ENCODE peak calls at places on chromosomes 5 and 9, in six cellular contexts. One of them, this sample, is unnamed.

GRCh38 chr9:130870491-130871381 is 25.9 kb downstream of the QRFP start:
- DNase-seq in suprapubic skin: no peak
- DNase-seq in stomach: no peak
- DNase-seq in HepG2: no peak
- DNase-seq in sigmoid colon: no peak
- DNase-seq in K562: no peak
- DNase-seq in this sample: no peak

GRCh38 chr5:169893010-169893409 is 87.3 kb downstream of the INSYN2B start:
- DNase-seq in suprapubic skin: no peak
- DNase-seq in stomach: no peak
- DNase-seq in HepG2: no peak
- DNase-seq in sigmoid colon: no peak
- DNase-seq in K562: no peak
- DNase-seq in this sample: no peak

GRCh38 chr5:87924451-87924850 is 344.2 kb downstream of the TMEM161B start:
- DNase-seq in suprapubic skin: no peak
- DNase-seq in stomach: no peak
- DNase-seq in HepG2: peak
- DNase-seq in sigmoid colon: no peak
- DNase-seq in K562: no peak
- DNase-seq in this sample: no peak

GRCh38 chr5:135307143-135307903 is 91.7 kb downstream of the MACROH2A1 start:
- DNase-seq in suprapubic skin: no peak
- DNase-seq in stomach: no peak
- DNase-seq in HepG2: no peak
- DNase-seq in sigmoid colon: no peak
- DNase-seq in K562: no peak
- DNase-seq in this sample: no peak

GRCh38 chr5:16866795-16867584 is 69.1 kb downstream of the MYO10 start:
- DNase-seq in suprapubic skin: no peak
- DNase-seq in stomach: peak
- DNase-seq in HepG2: no peak
- DNase-seq in sigmoid colon: no peak
- DNase-seq in K562: no peak
- DNase-seq in this sample: no peak

GRCh38 chr9:137445275-137445807 is 4.2 kb upstream of the ENTPD8 start:
- DNase-seq in suprapubic skin: no peak
- DNase-seq in stomach: peak
- DNase-seq in HepG2: peak
- DNase-seq in sigmoid colon: peak
- DNase-seq in K562: peak
- DNase-seq in this sample: peak

GRCh38 chr5:175689147-175689991 is 31.5 kb downstream of the HRH2 start:
- DNase-seq in suprapubic skin: peak
- DNase-seq in stomach: no peak
- DNase-seq in HepG2: no peak
- DNase-seq in sigmoid colon: peak
- DNase-seq in K562: no peak
- DNase-seq in this sample: peak

GRCh38 chr9:110257097-110257955 is 1.0 kb upstream of the TXN start:
- DNase-seq in suprapubic skin: no peak
- DNase-seq in stomach: peak
- DNase-seq in HepG2: peak
- DNase-seq in sigmoid colon: no peak
- DNase-seq in K562: peak
- DNase-seq in this sample: peak

GRCh38 chr5:148653840-148654781 is at the start of gene HTR4:
- DNase-seq in suprapubic skin: no peak
- DNase-seq in stomach: no peak
- DNase-seq in HepG2: no peak
- DNase-seq in sigmoid colon: peak
- DNase-seq in K562: no peak
- DNase-seq in this sample: peak

GRCh38 chr5:105956456-105957177 is 1714.1 kb downstream of the EFNA5 start:
- DNase-seq in suprapubic skin: no peak
- DNase-seq in stomach: no peak
- DNase-seq in HepG2: no peak
- DNase-seq in sigmoid colon: no peak
- DNase-seq in K562: no peak
- DNase-seq in this sample: no peak

GRCh38 chr9:135260221-135260620 is 172.8 kb downstream of the OLFM1 start:
- DNase-seq in suprapubic skin: no peak
- DNase-seq in stomach: no peak
- DNase-seq in HepG2: no peak
- DNase-seq in sigmoid colon: no peak
- DNase-seq in K562: no peak
- DNase-seq in this sample: no peak

GRCh38 chr9:98899399-98900056 is 44.2 kb upstream of the COL15A1 start:
- DNase-seq in suprapubic skin: no peak
- DNase-seq in stomach: no peak
- DNase-seq in HepG2: no peak
- DNase-seq in sigmoid colon: no peak
- DNase-seq in K562: no peak
- DNase-seq in this sample: no peak

GRCh38 chr9:124448019-124448418 is 2.2 kb upstream of the ADGRD2 start:
- DNase-seq in suprapubic skin: no peak
- DNase-seq in stomach: no peak
- DNase-seq in HepG2: no peak
- DNase-seq in sigmoid colon: no peak
- DNase-seq in K562: no peak
- DNase-seq in this sample: no peak

GRCh38 chr9:109307380-109308240 is 13.2 kb downstream of the EPB41L4B start:
- DNase-seq in suprapubic skin: no peak
- DNase-seq in stomach: peak
- DNase-seq in HepG2: peak
- DNase-seq in sigmoid colon: no peak
- DNase-seq in K562: no peak
- DNase-seq in this sample: no peak

GRCh38 chr9:128493424-128493823 is 11.1 kb upstream of the GLE1 start:
- DNase-seq in suprapubic skin: no peak
- DNase-seq in stomach: no peak
- DNase-seq in HepG2: no peak
- DNase-seq in sigmoid colon: peak
- DNase-seq in K562: no peak
- DNase-seq in this sample: no peak

GRCh38 chr9:128494743-128495124 is 9.8 kb upstream of the GLE1 start:
- DNase-seq in suprapubic skin: no peak
- DNase-seq in stomach: no peak
- DNase-seq in HepG2: no peak
- DNase-seq in sigmoid colon: no peak
- DNase-seq in K562: no peak
- DNase-seq in this sample: no peak

GRCh38 chr9:128497824-128498610 is 6.5 kb upstream of the GLE1 start:
- DNase-seq in suprapubic skin: no peak
- DNase-seq in stomach: no peak
- DNase-seq in HepG2: no peak
- DNase-seq in sigmoid colon: no peak
- DNase-seq in K562: no peak
- DNase-seq in this sample: no peak

GRCh38 chr9:128495804-128496417 is 8.6 kb upstream of the GLE1 start:
- DNase-seq in suprapubic skin: no peak
- DNase-seq in stomach: no peak
- DNase-seq in HepG2: peak
- DNase-seq in sigmoid colon: no peak
- DNase-seq in K562: no peak
- DNase-seq in this sample: no peak

GRCh38 chr9:128494108-128494742 is 10.3 kb upstream of the GLE1 start:
- DNase-seq in suprapubic skin: no peak
- DNase-seq in stomach: peak
- DNase-seq in HepG2: no peak
- DNase-seq in sigmoid colon: peak
- DNase-seq in K562: peak
- DNase-seq in this sample: no peak
- TF ChIP-seq POLR2AphosphoS5 in suprapubic skin: no peak
- TF ChIP-seq POLR2AphosphoS5 in stomach: no peak
- TF ChIP-seq POLR2AphosphoS5 in HepG2: no peak
- TF ChIP-seq POLR2AphosphoS5 in sigmoid colon: no peak
- TF ChIP-seq POLR2AphosphoS5 in K562: peak
- TF ChIP-seq POLR2AphosphoS5 in this sample: peak

GRCh38 chr5:157731272-157732129 is at the start of gene THG1L:
- DNase-seq in suprapubic skin: peak
- DNase-seq in stomach: peak
- DNase-seq in HepG2: peak
- DNase-seq in sigmoid colon: peak
- DNase-seq in K562: peak
- DNase-seq in this sample: peak
- TF ChIP-seq EP300 in suprapubic skin: no peak
- TF ChIP-seq EP300 in stomach: no peak
- TF ChIP-seq EP300 in HepG2: no peak
- TF ChIP-seq EP300 in sigmoid colon: no peak
- TF ChIP-seq EP300 in K562: peak
- TF ChIP-seq EP300 in this sample: no peak

GRCh38 chr5:108381955-108382783 is at the start of gene FBXL17:
- DNase-seq in suprapubic skin: peak
- DNase-seq in stomach: peak
- DNase-seq in HepG2: peak
- DNase-seq in sigmoid colon: peak
- DNase-seq in K562: peak
- DNase-seq in this sample: peak
- TF ChIP-seq POLR2A in suprapubic skin: peak
- TF ChIP-seq POLR2A in stomach: no peak
- TF ChIP-seq POLR2A in HepG2: peak
- TF ChIP-seq POLR2A in sigmoid colon: peak
- TF ChIP-seq POLR2A in K562: peak
- TF ChIP-seq POLR2A in this sample: no peak

GRCh38 chr5:54455413-54456157 is at the start of gene HSPB3:
- DNase-seq in suprapubic skin: no peak
- DNase-seq in stomach: no peak
- DNase-seq in HepG2: no peak
- DNase-seq in sigmoid colon: peak
- DNase-seq in K562: peak
- DNase-seq in this sample: no peak
- TF ChIP-seq POLR2AphosphoS5 in suprapubic skin: no peak
- TF ChIP-seq POLR2AphosphoS5 in stomach: no peak
- TF ChIP-seq POLR2AphosphoS5 in HepG2: no peak
- TF ChIP-seq POLR2AphosphoS5 in sigmoid colon: no peak
- TF ChIP-seq POLR2AphosphoS5 in K562: no peak
- TF ChIP-seq POLR2AphosphoS5 in this sample: no peak

GRCh38 chr5:17951392-17952169 is 317.3 kb downstream of the TAF11L14 start:
- DNase-seq in suprapubic skin: no peak
- DNase-seq in stomach: no peak
- DNase-seq in HepG2: no peak
- DNase-seq in sigmoid colon: no peak
- DNase-seq in K562: no peak
- DNase-seq in this sample: no peak
- TF ChIP-seq EP300 in suprapubic skin: no peak
- TF ChIP-seq EP300 in stomach: no peak
- TF ChIP-seq EP300 in HepG2: no peak
- TF ChIP-seq EP300 in sigmoid colon: no peak
- TF ChIP-seq EP300 in K562: no peak
- TF ChIP-seq EP300 in this sample: no peak

GRCh38 chr9:21852751-21853150 is 50.3 kb downstream of the MTAP start:
- DNase-seq in suprapubic skin: no peak
- DNase-seq in stomach: no peak
- DNase-seq in HepG2: no peak
- DNase-seq in sigmoid colon: no peak
- DNase-seq in K562: no peak
- DNase-seq in this sample: no peak

GRCh38 chr9:21856301-21857094 is 54.1 kb downstream of the MTAP start:
- DNase-seq in suprapubic skin: no peak
- DNase-seq in stomach: no peak
- DNase-seq in HepG2: peak
- DNase-seq in sigmoid colon: no peak
- DNase-seq in K562: no peak
- DNase-seq in this sample: no peak

GRCh38 chr9:21854119-21854518 is 51.7 kb downstream of the MTAP start:
- DNase-seq in suprapubic skin: no peak
- DNase-seq in stomach: no peak
- DNase-seq in HepG2: no peak
- DNase-seq in sigmoid colon: no peak
- DNase-seq in K562: no peak
- DNase-seq in this sample: no peak

GRCh38 chr9:21853414-21853813 is 51.0 kb downstream of the MTAP start:
- DNase-seq in suprapubic skin: no peak
- DNase-seq in stomach: peak
- DNase-seq in HepG2: peak
- DNase-seq in sigmoid colon: no peak
- DNase-seq in K562: no peak
- DNase-seq in this sample: no peak

GRCh38 chr9:21854594-21854993 is 52.2 kb downstream of the MTAP start:
- DNase-seq in suprapubic skin: no peak
- DNase-seq in stomach: peak
- DNase-seq in HepG2: peak
- DNase-seq in sigmoid colon: no peak
- DNase-seq in K562: no peak
- DNase-seq in this sample: no peak
- TF ChIP-seq POLR2A in suprapubic skin: no peak
- TF ChIP-seq POLR2A in stomach: no peak
- TF ChIP-seq POLR2A in HepG2: no peak
- TF ChIP-seq POLR2A in sigmoid colon: no peak
- TF ChIP-seq POLR2A in K562: no peak
- TF ChIP-seq POLR2A in this sample: no peak

GRCh38 chr9:106697799-106698591 is 165.0 kb upstream of the ZNF462 start:
- DNase-seq in suprapubic skin: peak
- DNase-seq in stomach: peak
- DNase-seq in HepG2: no peak
- DNase-seq in sigmoid colon: peak
- DNase-seq in K562: no peak
- DNase-seq in this sample: peak
- TF ChIP-seq POLR2AphosphoS5 in suprapubic skin: no peak
- TF ChIP-seq POLR2AphosphoS5 in stomach: peak
- TF ChIP-seq POLR2AphosphoS5 in HepG2: no peak
- TF ChIP-seq POLR2AphosphoS5 in sigmoid colon: peak
- TF ChIP-seq POLR2AphosphoS5 in K562: no peak
- TF ChIP-seq POLR2AphosphoS5 in this sample: no peak

This sample was measured in upper lobe of left lung.